ENCODE peak calls at places on chromosomes 16 and 17, in four cellular contexts. N is tibial artery; J is CD8-positive, alpha-beta T cell; Z is cardiac muscle cell. U is an unnamed sample.

GRCh38 chr17:62627219-62627903 is at the start of gene MRC2:
- DNase-seq in J (no peak), N (peak; percentile 63), Z (peak; percentile 67), U (peak; percentile 87)

GRCh38 chr17:79077587-79077986 is 3.0 kb downstream of the ENGASE start:
- DNase-seq in J (no peak), Z (no peak), N (no peak), U (no peak)

GRCh38 chr16:28528463-28528867 is 10.3 kb downstream of the NUPR1 start:
- DNase-seq in N (no peak), Z (no peak), J (no peak), U (no peak)

GRCh38 chr16:54657058-54657708 is 273.5 kb upstream of the IRX5 start:
- DNase-seq in Z (no peak), N (peak; percentile 25), J (no peak), U (no peak)

GRCh38 chr16:2295056-2295798 is 27.3 kb upstream of the RNPS1 start:
- DNase-seq in Z (no peak), N (no peak), J (no peak), U (no peak)

GRCh38 chr17:10295728-10296343 is 77.0 kb downstream of the MYH13 start:
- DNase-seq in N (no peak), J (no peak), Z (peak; percentile 75), U (no peak)

GRCh38 chr16:20899503-20900298 is 457 bp downstream of the DCUN1D3 start:
- DNase-seq in J (no peak), N (peak; percentile 43), Z (peak; percentile 20), U (peak; percentile 83)

GRCh38 chr17:17538417-17539391 is 42.5 kb upstream of the RASD1 start:
- DNase-seq in N (no peak), Z (peak; percentile 28), J (no peak), U (no peak)

GRCh38 chr17:10099051-10099571 is 99.3 kb downstream of the GAS7 start:
- DNase-seq in Z (no peak), N (peak; percentile 51), J (no peak), U (peak; percentile 72)

GRCh38 chr16:64990101-64990500 is 131.8 kb downstream of the CDH11 start:
- DNase-seq in Z (no peak), J (no peak), N (no peak), U (no peak)

GRCh38 chr16:66418165-66418962 is 8.7 kb upstream of the BEAN1 start:
- DNase-seq in J (no peak), N (no peak), Z (no peak), U (no peak)

GRCh38 chr16:2250652-2251280 is 621 bp downstream of the ECI1 start:
- DNase-seq in J (peak; percentile 56), N (no peak), Z (no peak), U (no peak)

DNA sequence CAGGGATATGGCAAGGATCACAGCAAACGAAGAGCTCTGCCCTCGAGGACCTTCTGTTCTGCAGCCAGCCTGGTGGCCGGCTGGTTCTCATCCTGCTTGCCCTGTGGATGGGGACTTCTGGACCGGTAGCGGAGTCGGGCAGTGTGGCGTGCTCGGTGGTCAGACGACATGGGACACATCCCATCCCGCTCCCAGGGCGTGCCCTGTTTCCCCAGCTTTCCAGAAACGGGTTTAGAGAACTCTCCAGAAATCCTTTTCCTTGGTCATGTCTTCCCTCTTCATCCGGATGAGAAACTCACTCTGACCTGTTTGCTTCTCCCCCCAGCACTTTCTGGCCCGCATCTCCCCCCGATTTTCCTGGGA is 115.8 kb downstream of the OR1D5 start:
- DNase-seq in Z (no peak), N (no peak), J (no peak), U (peak; percentile 49)
- H3K4me3 ChIP-seq in Z (no peak overlapping the region), N (no peak overlapping the region), J (no peak overlapping the region), U (no peak overlapping the region)

DNA sequence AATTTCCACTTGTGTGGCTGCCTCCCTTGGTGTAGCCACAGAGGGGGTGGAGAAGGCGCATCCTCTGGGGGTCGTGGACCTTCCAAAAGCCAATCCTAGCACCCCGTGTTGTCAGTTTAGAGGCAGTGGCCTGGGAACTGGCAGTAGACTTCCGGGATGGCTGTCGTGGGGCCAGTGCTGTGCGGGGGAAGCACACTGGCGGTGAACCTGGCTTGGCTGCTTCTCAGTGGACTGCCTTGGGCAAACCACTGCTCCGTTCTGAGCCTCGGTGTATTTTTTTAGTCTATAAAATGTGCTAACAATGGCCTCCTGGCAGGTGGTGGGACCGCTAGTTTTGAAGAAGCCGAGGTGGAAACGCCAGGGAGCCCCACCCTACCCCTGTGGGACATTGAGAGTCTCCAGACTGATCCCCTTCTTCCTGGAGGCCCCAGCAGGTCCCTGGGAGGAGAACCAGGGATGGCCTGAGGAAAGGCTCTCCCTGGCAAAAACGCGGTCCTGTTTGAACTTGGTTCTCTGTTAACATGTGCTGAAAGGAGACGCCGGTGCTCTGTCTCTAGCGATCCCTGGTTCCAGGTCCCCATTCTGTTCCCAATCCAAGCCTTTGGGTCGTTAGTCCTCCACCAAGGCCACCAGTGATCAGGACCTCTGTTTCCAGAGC is 125.7 kb downstream of the CMIP start:
- DNase-seq in N (no peak), J (no peak), Z (no peak), U (no peak)
- H3K27ac ChIP-seq in N (no peak overlapping the region), J (no peak overlapping the region), Z (no peak overlapping the region), U (no peak overlapping the region)

DNA sequence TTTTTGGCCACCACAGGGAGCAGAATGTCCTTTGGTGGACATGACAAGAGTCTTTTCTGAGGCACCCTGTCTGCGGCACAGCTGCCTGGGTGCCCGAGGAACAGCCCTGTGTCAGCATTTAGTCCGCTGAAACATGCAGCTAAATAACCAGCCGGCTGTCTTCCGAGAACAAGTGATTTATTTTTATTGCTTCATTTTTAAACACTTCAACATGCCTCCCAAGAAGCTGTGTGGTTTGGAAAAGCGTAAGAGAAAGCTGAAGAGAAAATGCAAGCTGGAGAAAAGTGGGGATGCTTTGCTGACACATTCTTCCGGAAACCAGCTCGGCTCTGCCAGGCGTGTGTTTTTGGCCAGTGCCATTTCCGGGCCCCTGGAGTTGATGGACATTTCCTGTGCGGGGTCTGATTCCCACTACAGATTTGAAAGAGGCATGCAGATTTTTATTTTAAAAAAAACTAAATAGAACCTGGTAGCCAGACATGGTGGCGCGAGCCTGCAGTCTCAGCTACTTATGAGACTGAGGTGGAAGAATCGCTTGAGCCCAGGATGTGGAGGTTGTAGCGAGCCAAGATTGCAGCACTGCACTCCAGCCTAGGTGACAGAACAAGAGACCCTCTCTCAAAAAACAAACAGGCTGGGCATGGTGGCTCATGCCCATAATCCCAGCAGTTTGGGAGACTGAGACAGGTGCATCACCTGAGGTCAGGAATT is 94.8 kb downstream of the SEC14L1 start:
- DNase-seq in N (peak; percentile 61), Z (no peak), J (no peak), U (no peak)
- H3K4me3 ChIP-seq in N (peak overlapping the region; percentile 47), Z (no peak overlapping the region), J (peak overlapping the region; percentile 15), U (peak overlapping the region; percentile 68)

GRCh38 chr17:42323268-42323773 is 35.0 kb downstream of the STAT5A start:
- DNase-seq in Z (no peak), N (no peak), J (no peak), U (no peak)
- H3K27ac ChIP-seq in Z (peak overlapping the region; percentile 31), N (peak overlapping the region; percentile 58), J (no peak overlapping the region), U (peak overlapping the region; percentile 62)

GRCh38 chr17:77323413-77324171 is 182.8 kb downstream of the SEC14L1 start:
- DNase-seq in N (no peak), J (no peak), Z (no peak), U (peak; percentile 87)
- H3K4me3 ChIP-seq in N (peak overlapping the region; percentile 58), J (no peak overlapping the region), Z (no peak overlapping the region), U (peak overlapping the region; percentile 40)

DNA sequence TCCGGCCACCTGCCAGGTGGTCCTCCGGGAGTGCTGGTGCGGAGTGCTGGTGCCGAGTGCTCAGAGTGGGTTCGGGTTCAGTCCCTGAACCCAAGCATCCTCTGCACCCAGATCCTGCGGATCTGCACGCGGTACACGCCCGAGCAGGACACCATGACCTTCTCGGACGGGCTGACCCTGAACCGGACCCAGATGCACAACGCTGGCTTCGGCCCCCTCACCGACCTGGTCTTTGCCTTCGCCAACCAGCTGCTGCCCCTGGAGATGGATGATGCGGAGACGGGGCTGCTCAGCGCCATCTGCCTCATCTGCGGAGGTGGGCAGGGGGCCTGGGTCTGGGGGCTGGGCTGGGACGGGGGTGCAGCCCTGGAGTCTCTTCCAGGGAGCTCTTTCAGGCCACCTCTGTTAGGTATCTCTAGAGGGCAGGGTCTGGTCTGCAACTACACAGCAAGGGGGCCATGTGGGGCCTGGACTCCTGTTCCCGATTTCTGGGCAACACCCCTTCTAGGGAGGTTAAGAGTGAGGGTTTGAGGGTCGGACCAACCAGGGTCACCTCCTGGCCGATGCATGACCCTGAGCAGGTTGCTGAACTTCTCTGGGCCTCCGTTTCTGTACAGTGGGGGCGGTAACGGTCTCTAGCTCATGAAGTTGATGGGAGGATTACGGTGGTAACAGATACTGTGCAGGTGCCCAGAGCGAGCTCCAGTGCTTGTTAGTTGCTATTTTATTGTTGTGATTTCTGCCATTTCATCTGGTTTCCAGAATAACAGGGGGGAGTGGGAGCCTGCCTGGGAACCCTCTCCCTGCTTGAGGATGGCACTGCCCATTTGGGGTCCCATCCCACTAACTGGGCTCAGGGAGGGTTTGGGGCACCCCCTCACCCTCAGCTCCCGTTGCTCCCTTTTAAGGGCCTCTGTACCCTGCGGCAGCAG is 10.1 kb downstream of the GJD3 start:
- DNase-seq in J (no peak), N (no peak), Z (no peak), U (no peak)
- H3K27ac ChIP-seq in J (no peak overlapping the region), N (no peak overlapping the region), Z (peak overlapping the region; percentile 2), U (no peak overlapping the region)

DNA sequence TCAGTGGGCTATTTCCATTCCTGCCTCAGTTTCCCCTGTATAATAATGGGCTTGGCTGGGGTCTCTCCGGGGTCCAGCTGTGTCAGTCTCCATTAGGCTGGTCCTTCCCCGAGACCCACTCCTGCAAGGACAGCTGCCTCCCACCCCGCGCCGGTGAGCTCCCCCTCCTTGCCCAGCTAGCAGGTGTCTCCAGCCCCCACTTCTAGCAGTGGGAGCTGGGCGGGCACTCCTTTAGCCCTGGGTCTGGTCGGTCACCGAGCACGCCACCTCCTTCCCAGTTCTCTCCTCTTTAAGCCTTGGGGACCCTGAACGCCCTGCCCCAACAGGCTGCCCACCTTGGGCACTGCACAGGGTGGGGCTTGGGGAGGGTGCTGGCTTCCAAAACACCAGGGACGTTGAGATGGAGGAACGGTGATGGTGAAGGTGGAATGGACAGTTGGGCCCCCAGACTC is 10.5 kb downstream of the TBX2 start:
- DNase-seq in N (peak; percentile 32), Z (no peak), J (no peak), U (no peak)
- H3K4me3 ChIP-seq in N (peak overlapping the region; percentile 74), Z (peak overlapping the region; percentile 50), J (peak overlapping the region; percentile 37), U (peak overlapping the region; percentile 84)